ENCODE peak calls at places on chromosomes 11 and 22, in seven cellular contexts. W is HFFc6, J is left lung, A is BE2C, U is type B pancreatic cell, Y is WTC11, K is epithelial cell of esophagus. X is an unnamed sample.

GRCh38 chr22:20522134-20522827 is 14.9 kb downstream of the MED15 start:
- DNase-seq in W (no peak), J (no peak), A (no peak), U (no peak), Y (no peak), K (no peak), X (no peak)

GRCh38 chr11:68137833-68138232 is 16.6 kb upstream of the CHKA start:
- DNase-seq in W (no peak), J (no peak), A (no peak), U (no peak), Y (no peak), K (no peak), X (no peak)

GRCh38 chr11:68214173-68215086 is 1.3 kb upstream of the KMT5B start:
- DNase-seq in W (no peak), J (peak; percentile 46), A (peak; percentile 32), U (no peak), Y (peak; percentile 35), K (peak; percentile 21), X (peak; percentile 44)

GRCh38 chr11:118054712-118055640 is 21.9 kb upstream of the TMPRSS4 start:
- DNase-seq in W (no peak), J (no peak), A (no peak), U (peak; percentile 39), Y (no peak), K (no peak), X (no peak)

GRCh38 chr11:69637956-69638871 is 2.7 kb upstream of the CCND1 start:
- DNase-seq in W (no peak), J (peak; percentile 67), A (peak; percentile 74), U (peak; percentile 81), Y (peak; percentile 81), K (peak; percentile 59), X (peak; percentile 79)

GRCh38 chr11:95698939-95699562 is 90.5 kb downstream of the FAM76B start:
- DNase-seq in W (no peak), J (no peak), A (no peak), U (no peak), Y (no peak), K (peak; percentile 89), X (no peak)

GRCh38 chr11:11428714-11429113 is 75.7 kb upstream of the CSNK2A3 start:
- DNase-seq in W (no peak), J (no peak), A (no peak), U (no peak), Y (no peak), K (no peak), X (no peak)

GRCh38 chr11:8564526-8564925 is 29.5 kb downstream of the STK33 start:
- DNase-seq in W (no peak), J (no peak), A (no peak), U (no peak), Y (no peak), K (no peak), X (no peak)

GRCh38 chr22:43921361-43921760 is 2.2 kb upstream of the PNPLA3 start:
- DNase-seq in W (peak; percentile 87), J (no peak), A (no peak), U (no peak), Y (no peak), K (peak; percentile 31), X (no peak)

GRCh38 chr22:36640106-36640672 is 63.4 kb downstream of the CACNG2 start:
- DNase-seq in W (no peak), J (no peak), A (no peak), U (no peak), Y (no peak), K (peak; percentile 21), X (no peak)

GRCh38 chr11:17600316-17601205 is 53.5 kb downstream of the OTOG start:
- DNase-seq in W (no peak), J (peak; percentile 18), A (peak; percentile 55), U (peak; percentile 58), Y (no peak), K (no peak), X (no peak)

GRCh38 chr11:109981028-109981636 is 112.1 kb upstream of the ZC3H12C start:
- DNase-seq in W (no peak), J (no peak), A (no peak), U (no peak), Y (no peak), K (no peak), X (no peak)

GRCh38 chr11:77515483-77515882 is 41.6 kb upstream of the PAK1 start:
- DNase-seq in W (no peak), J (no peak), A (no peak), U (no peak), Y (no peak), K (no peak), X (no peak)

GRCh38 chr22:46519377-46519776 is 18.0 kb downstream of the CELSR1 start:
- DNase-seq in W (no peak), J (no peak), A (no peak), U (no peak), Y (no peak), K (no peak), X (no peak)

GRCh38 chr11:125180413-125181305 is 16.1 kb downstream of the PKNOX2 start:
- DNase-seq in W (no peak), J (no peak), A (no peak), U (no peak), Y (no peak), K (no peak), X (no peak)

GRCh38 chr11:61129608-61130523 is 27.6 kb downstream of the CD5 start:
- DNase-seq in W (peak; percentile 91), J (peak; percentile 88), A (peak; percentile 79), U (peak; percentile 91), Y (peak; percentile 97), K (peak; percentile 90), X (peak; percentile 94)

GRCh38 chr22:50583294-50583865 is 731 bp upstream of the CHKB start:
- DNase-seq in W (no peak), J (no peak), A (no peak), U (no peak), Y (no peak), K (no peak), X (no peak)

GRCh38 chr11:124970925-124971324 is 16.9 kb downstream of the CCDC15 start:
- DNase-seq in W (peak; percentile 43), J (no peak), A (no peak), U (no peak), Y (no peak), K (peak; percentile 75), X (no peak)

GRCh38 chr11:115941481-115941993 is 437.3 kb upstream of the CADM1 start:
- DNase-seq in W (no peak), J (peak; percentile 77), A (no peak), U (no peak), Y (no peak), K (peak; percentile 37), X (no peak)

GRCh38 chr11:99682171-99682570 is 661.4 kb downstream of the CNTN5 start:
- DNase-seq in W (no peak), J (no peak), A (no peak), U (no peak), Y (no peak), K (no peak), X (no peak)

GRCh38 chr11:99686838-99687237 is 666.1 kb downstream of the CNTN5 start:
- DNase-seq in W (no peak), J (no peak), A (no peak), U (no peak), Y (no peak), K (no peak), X (no peak)

GRCh38 chr11:99682646-99683045 is 661.9 kb downstream of the CNTN5 start:
- DNase-seq in W (no peak), J (no peak), A (no peak), U (no peak), Y (no peak), K (no peak), X (no peak)

GRCh38 chr11:99683933-99684332 is 663.2 kb downstream of the CNTN5 start:
- DNase-seq in W (no peak), J (no peak), A (no peak), U (no peak), Y (no peak), K (no peak), X (no peak)

GRCh38 chr11:99687320-99687719 is 666.6 kb downstream of the CNTN5 start:
- DNase-seq in W (no peak), J (no peak), A (no peak), U (no peak), Y (no peak), K (peak; percentile 2), X (no peak)
- TF ChIP-seq CTCF in W (no peak), J (no peak), A (no peak), U (no peak), Y (no peak), K (peak; percentile 15), X (no peak)

DNA sequence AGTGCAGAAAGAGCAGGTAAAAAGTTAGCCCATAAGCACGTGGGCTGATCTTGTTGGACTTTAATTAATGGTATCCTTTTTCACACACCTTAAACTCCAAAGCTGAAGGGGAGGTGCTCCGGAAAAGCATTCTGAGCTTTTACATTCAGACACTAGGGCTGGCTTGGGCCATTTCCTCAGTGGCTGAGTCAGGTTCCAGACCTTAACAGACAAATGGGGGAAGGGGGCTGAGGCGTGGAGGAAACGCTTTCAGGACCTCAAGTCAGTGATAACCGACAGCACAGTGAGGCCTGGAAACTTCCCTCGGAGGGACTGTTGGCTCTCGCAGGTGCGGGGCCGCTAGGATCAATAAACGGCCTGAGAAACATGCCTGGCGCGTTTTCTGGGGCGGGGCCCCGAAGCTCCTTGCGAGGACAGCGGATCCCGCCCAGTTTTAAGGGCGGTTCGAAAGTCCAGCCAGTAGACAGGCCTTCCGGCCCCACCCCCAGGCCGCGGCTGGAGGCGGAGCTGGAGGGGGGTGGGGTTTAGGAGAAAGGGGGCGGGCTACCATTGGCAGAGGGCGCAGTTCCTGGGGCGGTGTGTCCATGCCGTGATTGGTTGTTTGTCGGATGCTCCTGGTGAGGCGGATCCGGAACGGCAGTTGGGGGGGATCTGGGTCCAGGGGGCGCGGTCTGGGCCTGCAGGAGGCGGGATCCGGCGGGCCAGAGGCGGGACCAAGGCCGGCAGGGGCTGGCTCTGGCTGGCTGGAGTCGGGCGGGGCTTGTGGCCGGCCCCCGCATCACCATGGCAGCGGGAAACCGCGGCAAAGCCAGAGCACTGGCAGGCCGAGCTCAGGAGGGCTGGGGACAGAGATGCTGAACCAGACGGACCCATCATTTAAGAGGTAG is 8.0 kb downstream of the C11orf52 start:
- DNase-seq in W (peak; percentile 92), J (peak; percentile 97), A (peak; percentile 98), U (peak; percentile 98), Y (peak; percentile 97), K (peak; percentile 98), X (peak; percentile 98)
- TF ChIP-seq CTCF in W (peak; percentile 33), J (no peak), A (no peak), U (peak; percentile 31), Y (no peak), K (no peak), X (no peak)

GRCh38 chr11:64564947-64565889 is 25.8 kb upstream of the SLC22A12 start:
- DNase-seq in W (no peak), J (no peak), A (no peak), U (no peak), Y (peak; percentile 78), K (no peak), X (no peak)
- TF ChIP-seq CTCF in W (peak; percentile 25), J (no peak), A (peak; percentile 24), U (peak; percentile 33), Y (no peak), K (no peak), X (no peak)

DNA sequence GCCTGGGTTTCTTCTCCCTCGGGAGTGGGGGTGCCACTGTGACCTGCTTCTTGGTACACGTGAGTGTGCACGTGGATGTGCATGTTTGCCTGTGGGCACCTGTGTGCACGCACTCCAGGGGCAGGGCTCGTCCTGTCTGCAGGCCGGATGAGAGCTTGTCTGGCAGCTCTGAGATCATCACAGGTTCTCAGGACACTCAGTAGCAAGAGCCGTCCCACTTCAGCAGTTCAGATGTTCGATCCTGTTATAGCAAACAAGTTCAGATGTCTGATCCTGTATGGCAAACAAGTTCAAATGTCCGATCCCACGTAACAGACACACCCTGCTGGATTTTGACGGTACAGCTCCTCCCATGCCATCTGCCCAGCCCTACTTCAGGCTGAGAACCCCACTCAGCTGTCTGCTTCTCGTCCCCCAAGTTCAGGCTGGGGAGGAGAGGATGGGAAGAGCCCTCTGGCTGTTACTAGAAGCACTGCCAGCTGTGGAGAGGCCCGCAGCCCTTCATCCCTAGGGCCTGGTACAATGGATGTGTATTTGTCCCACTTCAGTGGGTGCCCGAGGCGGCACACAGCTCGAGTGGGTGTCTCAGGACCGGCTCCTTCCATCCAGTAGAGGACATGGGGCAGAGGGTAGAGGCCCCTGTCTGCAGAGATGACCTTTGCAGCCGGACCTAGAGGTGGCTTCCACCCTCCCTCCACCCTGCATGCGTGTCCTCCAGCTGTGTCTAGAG is 1126.9 kb downstream of the BRD1 start:
- DNase-seq in W (no peak), J (no peak), A (no peak), U (no peak), Y (no peak), K (no peak), X (no peak)
- TF ChIP-seq CTCF in W (no peak), J (no peak), A (no peak), U (peak; percentile 34), Y (no peak), K (no peak), X (no peak)

X was measured in nephron progenitor cell.